ENCODE peak calls at places on chromosomes 4 and X, in six cellular contexts. Q, W, K, G, H and I are unnamed samples.

GRCh38 chrX:11908371-11908770 is 150.3 kb downstream of the MSL3 start:
- DNase-seq in Q (no peak), W (no peak), K (peak), G (no peak), H (peak), I (peak)

GRCh38 chrX:107712231-107713204 is 63.1 kb downstream of the TSC22D3 start:
- DNase-seq in Q (no peak), W (peak), K (no peak), G (no peak), H (no peak), I (no peak)

GRCh38 chr4:135281230-135281629 is 1079.6 kb upstream of the PABPC4L start:
- DNase-seq in Q (no peak), W (no peak), K (no peak), G (no peak), H (no peak), I (no peak)

GRCh38 chr4:182807346-182807745 is 109.8 kb downstream of the DCTD start:
- DNase-seq in Q (no peak), W (no peak), K (no peak), G (no peak), H (no peak), I (no peak)

GRCh38 chr4:96003941-96004340 is 164.0 kb downstream of the PDHA2 start:
- DNase-seq in Q (no peak), W (no peak), K (peak), G (no peak), H (no peak), I (no peak)

GRCh38 chrX:8049827-8050226 is 121.2 kb downstream of the VCX2 start:
- DNase-seq in Q (no peak), W (no peak), K (no peak), G (no peak), H (no peak), I (no peak)

GRCh38 chrX:153692611-153693156 is 5.0 kb downstream of the SLC6A8 start:
- DNase-seq in Q (no peak), W (no peak), K (no peak), G (no peak), H (no peak), I (no peak)

GRCh38 chr4:73901031-73901430 is 31.8 kb downstream of the CXCL1 start:
- DNase-seq in Q (no peak), W (no peak), K (no peak), G (no peak), H (no peak), I (no peak)

GRCh38 chr4:108336076-108336475 is 167.3 kb upstream of the LEF1 start:
- DNase-seq in Q (no peak), W (no peak), K (no peak), G (no peak), H (no peak), I (no peak)

GRCh38 chrX:19283597-19284339 is 60.0 kb upstream of the PDHA1 start:
- DNase-seq in Q (no peak), W (no peak), K (no peak), G (no peak), H (no peak), I (no peak)

GRCh38 chr4:150332086-150332485 is 249.9 kb upstream of the MAB21L2 start:
- DNase-seq in Q (no peak), W (no peak), K (no peak), G (no peak), H (no peak), I (no peak)

GRCh38 chrX:17375631-17376380 is 806 bp downstream of the NHS start:
- DNase-seq in Q (no peak), W (no peak), K (peak), G (peak), H (no peak), I (no peak)

GRCh38 chr4:143397335-143397734 is 60.7 kb downstream of the GAB1 start:
- DNase-seq in Q (no peak), W (no peak), K (no peak), G (no peak), H (no peak), I (no peak)

GRCh38 chr4:20137176-20137575 is 114.5 kb upstream of the SLIT2 start:
- DNase-seq in Q (no peak), W (no peak), K (no peak), G (no peak), H (no peak), I (no peak)
- TF ChIP-seq CTCF in Q (no peak), W (no peak), K (no peak), G (no peak), H (no peak), I (no peak)

DNA sequence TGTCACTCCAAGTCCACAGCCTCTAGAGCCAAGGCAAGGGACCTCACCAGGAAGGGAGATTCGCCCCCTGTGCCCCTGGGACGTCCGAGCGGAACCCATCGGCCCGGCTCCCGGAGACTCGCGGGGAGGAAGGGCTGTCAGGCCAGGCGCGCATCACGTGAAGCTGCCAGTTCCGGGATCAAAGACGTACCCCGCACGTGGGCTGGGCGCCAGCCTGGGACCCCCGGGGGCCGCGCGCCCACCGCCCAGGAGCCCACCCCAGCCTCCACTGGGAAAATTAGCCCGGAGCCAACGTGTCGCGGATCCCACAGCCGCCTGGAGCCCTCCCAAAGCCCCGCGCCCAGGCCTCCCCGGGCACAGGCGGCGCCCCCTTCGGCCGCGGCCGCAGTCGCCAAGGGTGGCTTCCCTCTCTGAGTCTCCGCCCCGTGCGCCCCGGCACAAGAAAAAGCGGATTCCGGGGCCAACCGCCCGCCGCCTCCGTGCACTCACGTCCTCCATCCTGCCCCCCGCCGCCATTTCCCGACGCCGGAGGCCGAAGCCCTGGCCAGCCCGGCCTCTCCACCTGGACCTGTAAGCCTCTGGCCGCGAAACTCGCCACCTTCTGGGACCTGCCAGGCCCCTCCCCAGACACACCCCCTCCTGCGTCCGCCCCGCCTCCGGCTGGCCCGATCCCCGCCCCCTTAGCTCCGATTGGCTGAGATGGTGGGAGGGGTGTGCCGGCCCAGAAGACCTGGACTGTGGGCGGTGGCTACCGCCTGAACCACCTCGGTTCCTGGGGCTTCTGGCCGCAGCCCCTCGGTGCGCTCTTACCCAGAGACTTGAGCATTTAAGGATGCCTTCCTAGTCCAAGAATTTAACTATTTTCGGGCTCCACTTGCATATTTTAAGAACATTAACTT is at the start of gene TMEM192:
- DNase-seq in Q (peak), W (peak), K (peak), G (peak), H (peak), I (peak)
- TF ChIP-seq CTCF in Q (no peak), W (peak), K (peak), G (peak), H (peak), I (peak)

DNA sequence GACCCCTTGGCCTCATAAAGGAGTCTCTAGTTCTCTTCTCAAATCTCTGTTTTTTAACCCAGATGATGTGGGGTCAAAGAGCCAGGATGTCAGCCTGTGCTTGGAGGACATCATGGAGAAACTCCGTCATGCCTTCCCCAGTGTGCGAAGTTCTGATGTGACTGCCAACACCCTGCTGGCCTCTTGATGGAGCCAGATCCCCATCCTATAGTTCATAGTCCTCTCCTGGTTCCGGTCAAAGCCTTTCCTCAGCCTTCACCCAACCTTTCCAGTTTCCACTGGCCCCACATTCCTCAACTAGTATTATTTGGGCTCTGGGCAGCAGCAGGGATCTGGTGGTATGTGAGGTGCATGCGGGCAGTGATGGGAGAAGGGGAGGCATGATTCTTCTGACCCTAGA is 30.7 kb downstream of the TAF7L start:
- DNase-seq in Q (no peak), W (no peak), K (peak), G (no peak), H (peak), I (peak)
- TF ChIP-seq CTCF in Q (no peak), W (no peak), K (peak), G (no peak), H (peak), I (no peak)

GRCh38 chr4:93865650-93866049 is 37.1 kb downstream of the ATOH1 start:
- DNase-seq in Q (no peak), W (no peak), K (no peak), G (no peak), H (no peak), I (no peak)
- TF ChIP-seq CTCF in Q (peak), W (no peak), K (peak), G (no peak), H (peak), I (peak)

DNA sequence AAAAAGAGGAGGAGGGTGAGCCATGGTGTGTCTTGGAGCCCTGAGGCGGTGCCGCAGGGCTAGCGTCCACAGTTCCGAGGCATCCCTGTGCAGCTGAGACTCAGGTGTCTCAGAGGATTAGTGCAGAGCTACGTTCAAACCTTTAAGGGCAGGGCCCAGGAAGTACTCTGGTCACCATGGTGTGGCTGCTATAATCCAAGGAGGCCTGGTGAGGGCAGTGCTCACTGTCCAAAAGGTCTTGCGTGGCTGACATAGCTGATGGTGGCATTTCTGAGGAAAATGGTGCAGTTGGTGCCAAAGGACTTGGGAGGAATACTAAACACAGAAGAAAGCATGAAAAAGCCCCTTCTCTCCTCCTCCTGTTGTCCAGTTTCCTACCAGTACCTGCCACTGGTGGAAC is 146.9 kb downstream of the DCHS2 start:
- DNase-seq in Q (no peak), W (no peak), K (peak), G (no peak), H (peak), I (peak)
- TF ChIP-seq CTCF in Q (no peak), W (no peak), K (peak), G (no peak), H (peak), I (no peak)

DNA sequence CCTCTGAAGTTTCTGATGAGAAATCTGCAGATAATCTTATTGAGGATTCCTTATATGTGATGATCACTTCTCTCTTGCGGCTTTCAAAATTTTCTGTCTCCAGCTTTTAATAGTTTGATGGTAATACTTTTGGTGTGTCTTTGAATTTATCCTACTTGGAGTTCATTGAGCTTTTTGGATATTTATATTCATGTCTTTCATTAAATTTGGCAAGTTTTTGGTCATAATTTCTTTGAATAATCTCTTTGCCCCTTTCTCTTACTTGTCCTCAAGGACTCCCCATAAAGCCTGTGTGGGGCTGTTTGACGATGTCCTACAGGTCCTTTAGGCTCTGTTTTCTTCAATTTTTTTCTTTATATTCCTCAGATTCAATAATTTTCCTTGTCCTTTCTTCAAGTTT is 11.3 kb upstream of the FAM47E start:
- DNase-seq in Q (no peak), W (no peak), K (no peak), G (no peak), H (no peak), I (no peak)
- TF ChIP-seq CTCF in Q (no peak), W (no peak), K (no peak), G (no peak), H (no peak), I (no peak)

DNA sequence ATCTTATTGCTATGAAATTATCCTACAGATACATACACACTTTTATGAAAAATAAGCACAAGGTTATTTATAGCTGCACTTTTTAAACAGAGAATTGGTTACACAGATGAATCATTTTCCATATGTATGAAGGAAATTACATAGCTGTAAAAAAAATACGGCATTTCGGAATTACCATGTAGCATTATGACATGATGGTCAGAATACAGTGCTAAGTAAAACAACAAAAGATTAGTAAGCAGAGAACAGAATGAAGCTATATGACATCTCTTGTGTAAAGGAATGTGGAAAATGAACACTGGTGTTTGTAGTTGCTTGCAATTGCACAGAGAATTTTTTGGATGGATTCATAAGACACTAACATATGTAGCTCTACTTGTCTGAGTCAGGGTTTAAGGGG is 1221.9 kb upstream of the PRKX start:
- DNase-seq in Q (no peak), W (no peak), K (no peak), G (no peak), H (no peak), I (no peak)
- TF ChIP-seq CTCF in Q (no peak), W (no peak), K (no peak), G (no peak), H (no peak), I (no peak)

GRCh38 chr4:67201334-67201733 is 344.0 kb downstream of the CENPC start:
- DNase-seq in Q (no peak), W (no peak), K (no peak), G (no peak), H (peak), I (no peak)

GRCh38 chr4:67204441-67204840 is 340.9 kb downstream of the CENPC start:
- DNase-seq in Q (no peak), W (no peak), K (no peak), G (no peak), H (no peak), I (no peak)

GRCh38 chr4:67198757-67199156 is 346.5 kb downstream of the CENPC start:
- DNase-seq in Q (no peak), W (no peak), K (no peak), G (no peak), H (peak), I (no peak)
- TF ChIP-seq CTCF in Q (peak), W (no peak), K (peak), G (peak), H (peak), I (peak)